ENCODE peak calls at places on chromosomes 11 and 22, in eight cellular contexts. One of them, this sample, is unnamed.

GRCh38 chr11:120304526-120304925 is 20.6 kb upstream of the TLCD5 start:
- DNase-seq in psoas muscle: no peak
- DNase-seq in body of pancreas: no peak
- DNase-seq in WTC11: no peak
- DNase-seq in heart left ventricle: no peak
- DNase-seq in neural crest cell: no peak
- DNase-seq in activated CD8-positive, alpha-beta memory T cell treated with anti-CD3 and anti-CD28 coated beads for 4 hours: no peak
- DNase-seq in left ventricle myocardium superior: no peak
- DNase-seq in this sample: no peak

GRCh38 chr11:129705341-129705740 is 110.3 kb upstream of the TMEM45B start:
- DNase-seq in psoas muscle: no peak
- DNase-seq in body of pancreas: no peak
- DNase-seq in WTC11: no peak
- DNase-seq in heart left ventricle: no peak
- DNase-seq in neural crest cell: no peak
- DNase-seq in activated CD8-positive, alpha-beta memory T cell treated with anti-CD3 and anti-CD28 coated beads for 4 hours: no peak
- DNase-seq in left ventricle myocardium superior: no peak
- DNase-seq in this sample: no peak

GRCh38 chr11:86740628-86741488 is 59.5 kb upstream of the PRSS23 start:
- DNase-seq in psoas muscle: peak
- DNase-seq in body of pancreas: peak
- DNase-seq in WTC11: peak
- DNase-seq in heart left ventricle: peak
- DNase-seq in neural crest cell: no peak
- DNase-seq in activated CD8-positive, alpha-beta memory T cell treated with anti-CD3 and anti-CD28 coated beads for 4 hours: no peak
- DNase-seq in left ventricle myocardium superior: no peak
- DNase-seq in this sample: peak

GRCh38 chr22:37927129-37927936 is 21.2 kb downstream of the MICALL1 start:
- DNase-seq in psoas muscle: no peak
- DNase-seq in body of pancreas: no peak
- DNase-seq in WTC11: no peak
- DNase-seq in heart left ventricle: no peak
- DNase-seq in neural crest cell: no peak
- DNase-seq in activated CD8-positive, alpha-beta memory T cell treated with anti-CD3 and anti-CD28 coated beads for 4 hours: no peak
- DNase-seq in left ventricle myocardium superior: no peak
- DNase-seq in this sample: no peak

GRCh38 chr11:83019888-83020579 is 51.7 kb downstream of the RAB30 start:
- DNase-seq in psoas muscle: peak
- DNase-seq in body of pancreas: peak
- DNase-seq in WTC11: no peak
- DNase-seq in heart left ventricle: no peak
- DNase-seq in neural crest cell: no peak
- DNase-seq in activated CD8-positive, alpha-beta memory T cell treated with anti-CD3 and anti-CD28 coated beads for 4 hours: no peak
- DNase-seq in left ventricle myocardium superior: peak
- DNase-seq in this sample: no peak

GRCh38 chr22:32050678-32051515 is 7.8 kb downstream of the SLC5A1 start:
- DNase-seq in psoas muscle: peak
- DNase-seq in body of pancreas: peak
- DNase-seq in WTC11: no peak
- DNase-seq in heart left ventricle: no peak
- DNase-seq in neural crest cell: no peak
- DNase-seq in activated CD8-positive, alpha-beta memory T cell treated with anti-CD3 and anti-CD28 coated beads for 4 hours: peak
- DNase-seq in left ventricle myocardium superior: peak
- DNase-seq in this sample: no peak

GRCh38 chr22:24521791-24522245 is 26.7 kb downstream of the UPB1 start:
- DNase-seq in psoas muscle: peak
- DNase-seq in body of pancreas: peak
- DNase-seq in WTC11: peak
- DNase-seq in heart left ventricle: no peak
- DNase-seq in neural crest cell: no peak
- DNase-seq in activated CD8-positive, alpha-beta memory T cell treated with anti-CD3 and anti-CD28 coated beads for 4 hours: no peak
- DNase-seq in left ventricle myocardium superior: no peak
- DNase-seq in this sample: peak

GRCh38 chr22:30445438-30445936 is 19.9 kb downstream of the MTFP1 start:
- DNase-seq in psoas muscle: no peak
- DNase-seq in body of pancreas: no peak
- DNase-seq in WTC11: no peak
- DNase-seq in heart left ventricle: no peak
- DNase-seq in neural crest cell: no peak
- DNase-seq in activated CD8-positive, alpha-beta memory T cell treated with anti-CD3 and anti-CD28 coated beads for 4 hours: no peak
- DNase-seq in left ventricle myocardium superior: no peak
- DNase-seq in this sample: no peak

GRCh38 chr11:105132716-105133511 is 6.7 kb downstream of the CARD18 start:
- DNase-seq in psoas muscle: no peak
- DNase-seq in body of pancreas: no peak
- DNase-seq in WTC11: no peak
- DNase-seq in heart left ventricle: no peak
- DNase-seq in neural crest cell: no peak
- DNase-seq in activated CD8-positive, alpha-beta memory T cell treated with anti-CD3 and anti-CD28 coated beads for 4 hours: no peak
- DNase-seq in left ventricle myocardium superior: no peak
- DNase-seq in this sample: no peak

This sample was measured in colonic mucosa.